ENCODE peak calls at places on chromosomes 11 and 22, in ten cellular contexts. G is A549, M is body of pancreas, I is heart left ventricle, C is K562, X is stomach, B is right lobe of liver, J is lower leg skin, S is testis, L is Peyer's patch. H is an unnamed sample.

GRCh38 chr11:79344765-79345164 is 96.1 kb downstream of the TENM4 start:
- DNase-seq in G (no peak), M (no peak), I (no peak), C (no peak), X (no peak), B (no peak), J (no peak), S (no peak), L (no peak), H (no peak)

GRCh38 chr11:133146697-133147306 is 385.5 kb downstream of the OPCML start:
- DNase-seq in G (no peak), M (no peak), I (no peak), C (no peak), X (no peak), B (no peak), J (no peak), S (no peak), L (no peak), H (no peak)

GRCh38 chr11:63917685-63918523 is 940 bp upstream of the RCOR2 start:
- DNase-seq in G (peak), M (peak), I (peak), C (peak), X (peak), B (no peak), J (no peak), S (peak), L (peak), H (peak)

GRCh38 chr11:64038500-64038899 is 2.8 kb downstream of the FLRT1 start:
- DNase-seq in G (no peak), M (no peak), I (no peak), C (no peak), X (no peak), B (no peak), J (peak), S (no peak), L (no peak), H (no peak)

GRCh38 chr11:1608363-1608762 is at the start of gene KRTAP5-3:
- DNase-seq in G (no peak), M (no peak), I (no peak), C (no peak), X (no peak), B (no peak), J (no peak), S (no peak), L (no peak), H (no peak)

GRCh38 chr11:134033696-134034491 is 35.0 kb upstream of the JAM3 start:
- DNase-seq in G (peak), M (peak), I (peak), C (peak), X (peak), B (peak), J (peak), S (peak), L (peak), H (peak)

GRCh38 chr11:64924910-64925284 is 408 bp downstream of the PPP2R5B start:
- DNase-seq in G (no peak), M (no peak), I (no peak), C (peak), X (no peak), B (peak), J (no peak), S (no peak), L (no peak), H (no peak)

GRCh38 chr11:79244175-79244804 is 196.5 kb downstream of the TENM4 start:
- DNase-seq in G (peak), M (no peak), I (no peak), C (no peak), X (no peak), B (no peak), J (peak), S (no peak), L (no peak), H (peak)

GRCh38 chr11:61392991-61393595 is 706 bp downstream of the TMEM216 start:
- DNase-seq in G (peak), M (no peak), I (no peak), C (no peak), X (no peak), B (no peak), J (no peak), S (peak), L (peak), H (no peak)

GRCh38 chr22:46607483-46608114 is 12.6 kb upstream of the GRAMD4 start:
- DNase-seq in G (no peak), M (no peak), I (no peak), C (no peak), X (no peak), B (no peak), J (no peak), S (no peak), L (no peak), H (no peak)

GRCh38 chr11:34449013-34449412 is 10.3 kb downstream of the CAT start:
- DNase-seq in G (no peak), M (no peak), I (no peak), C (no peak), X (no peak), B (no peak), J (no peak), S (no peak), L (no peak), H (no peak)

GRCh38 chr11:31824791-31825452 is 13.8 kb upstream of the PAX6 start:
- DNase-seq in G (no peak), M (no peak), I (no peak), C (no peak), X (no peak), B (no peak), J (no peak), S (no peak), L (no peak), H (no peak)

GRCh38 chr11:30786392-30787120 is 200.4 kb upstream of the MPPED2 start:
- DNase-seq in G (no peak), M (no peak), I (no peak), C (no peak), X (no peak), B (no peak), J (no peak), S (no peak), L (no peak), H (no peak)

GRCh38 chr11:2271327-2272240 is 1.2 kb upstream of the ASCL2 start:
- DNase-seq in G (no peak), M (no peak), I (no peak), C (no peak), X (peak), B (peak), J (peak), S (peak), L (peak), H (no peak)

GRCh38 chr11:41222236-41222635 is 237.2 kb downstream of the LRRC4C start:
- DNase-seq in G (no peak), M (no peak), I (no peak), C (no peak), X (no peak), B (no peak), J (no peak), S (no peak), L (no peak), H (no peak)

GRCh38 chr11:94049351-94049750 is 28.2 kb downstream of the HEPHL1 start:
- DNase-seq in G (no peak), M (no peak), I (no peak), C (no peak), X (no peak), B (no peak), J (no peak), S (no peak), L (no peak), H (no peak)

GRCh38 chr11:27028653-27029052 is 12.0 kb upstream of the BBOX1 start:
- DNase-seq in G (no peak), M (no peak), I (no peak), C (no peak), X (no peak), B (no peak), J (no peak), S (no peak), L (no peak), H (no peak)

GRCh38 chr22:47631571-47632102 is 869.2 kb downstream of the TBC1D22A start:
- DNase-seq in G (no peak), M (no peak), I (no peak), C (peak), X (peak), B (no peak), J (peak), S (peak), L (peak), H (peak)

DNA sequence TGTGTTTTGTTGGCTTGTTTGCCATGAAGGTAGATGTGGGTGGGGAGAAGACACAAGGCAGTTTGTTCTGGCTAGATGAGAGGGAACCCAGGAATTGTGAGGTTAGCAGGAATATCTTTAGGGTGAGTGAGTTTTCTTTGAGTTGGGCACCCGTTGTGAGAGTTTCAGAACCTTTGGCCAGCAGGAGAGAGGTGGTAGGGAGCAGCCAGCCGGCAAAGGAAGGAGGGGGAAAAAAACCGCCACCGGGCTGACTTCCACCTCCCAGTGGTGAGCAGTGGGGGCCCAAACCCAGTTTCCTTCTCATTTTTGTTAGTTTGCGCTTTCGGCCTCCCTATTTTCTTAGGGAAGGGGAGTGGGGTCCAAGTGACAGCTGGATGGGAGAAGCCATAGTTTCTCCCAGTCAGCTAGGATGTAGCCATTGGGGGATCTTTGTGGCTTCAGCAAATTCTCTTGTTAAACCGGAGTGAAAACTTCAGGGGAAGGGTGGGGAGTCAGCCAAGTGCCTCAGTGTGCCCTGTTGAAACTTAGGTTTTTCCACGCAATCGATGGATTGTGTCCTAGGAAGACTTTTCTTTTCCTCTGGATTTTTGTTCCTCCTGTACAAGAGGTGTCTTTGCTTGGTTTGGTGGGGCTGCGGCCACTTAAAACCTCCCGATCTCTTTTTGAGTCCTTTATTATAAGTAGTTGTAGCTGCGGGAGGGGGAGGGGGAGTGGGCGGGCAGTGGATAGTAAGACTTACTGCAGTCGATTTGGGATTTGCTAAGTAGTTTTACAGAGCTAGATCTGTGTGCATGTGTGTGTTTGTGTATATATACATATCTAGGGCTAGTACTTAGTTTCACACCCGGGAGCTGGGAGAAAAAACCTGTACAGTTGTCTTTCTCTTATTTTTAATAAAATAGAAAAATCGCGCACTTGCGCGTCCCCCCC is 1.1 kb upstream of the GCAT start:
- DNase-seq in G (peak), M (peak), I (no peak), C (no peak), X (peak), B (no peak), J (no peak), S (peak), L (no peak), H (no peak)
- TF ChIP-seq POLR2A in G (no peak), M (no peak), I (no peak), C (no peak), X (no peak), B (no peak), J (no peak), S (no peak), L (no peak), H (no peak)

GRCh38 chr22:25161916-25162530 is 37.6 kb upstream of the CRYBB3 start:
- DNase-seq in G (no peak), M (no peak), I (no peak), C (no peak), X (no peak), B (no peak), J (no peak), S (no peak), L (no peak), H (no peak)
- TF ChIP-seq POLR2A in G (no peak), M (no peak), I (no peak), C (no peak), X (no peak), B (no peak), J (no peak), S (no peak), L (no peak), H (no peak)

DNA sequence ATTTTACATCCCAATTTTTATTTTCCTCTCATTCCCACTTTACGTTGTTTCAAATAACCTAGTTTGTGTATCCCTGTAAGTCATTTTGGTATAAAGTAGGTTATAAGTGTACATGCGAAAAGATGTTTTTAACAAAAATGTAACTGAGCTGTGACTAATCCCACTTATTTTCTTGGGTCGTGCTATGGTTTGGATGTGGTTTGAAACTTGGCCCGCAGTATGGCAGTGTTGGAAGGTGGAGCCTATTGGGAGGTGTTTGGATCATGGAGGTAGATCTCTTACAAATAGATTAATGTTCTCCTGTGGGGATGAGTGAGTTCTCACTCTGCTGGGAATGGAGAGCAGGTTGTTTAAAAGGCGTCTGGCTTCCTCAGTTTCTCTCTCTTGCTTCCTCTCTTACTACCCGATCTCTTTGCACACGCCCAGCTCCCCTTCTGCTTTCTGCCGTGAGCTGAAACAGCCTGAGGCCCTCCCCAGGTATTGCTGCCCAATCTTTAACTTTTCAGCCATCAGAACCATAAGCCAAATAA is 7.2 kb downstream of the RPL27A start:
- DNase-seq in G (no peak), M (no peak), I (no peak), C (no peak), X (no peak), B (no peak), J (peak), S (no peak), L (no peak), H (no peak)
- TF ChIP-seq POLR2A in G (no peak), M (no peak), I (no peak), C (no peak), X (no peak), B (no peak), J (no peak), S (no peak), L (no peak), H (no peak)

DNA sequence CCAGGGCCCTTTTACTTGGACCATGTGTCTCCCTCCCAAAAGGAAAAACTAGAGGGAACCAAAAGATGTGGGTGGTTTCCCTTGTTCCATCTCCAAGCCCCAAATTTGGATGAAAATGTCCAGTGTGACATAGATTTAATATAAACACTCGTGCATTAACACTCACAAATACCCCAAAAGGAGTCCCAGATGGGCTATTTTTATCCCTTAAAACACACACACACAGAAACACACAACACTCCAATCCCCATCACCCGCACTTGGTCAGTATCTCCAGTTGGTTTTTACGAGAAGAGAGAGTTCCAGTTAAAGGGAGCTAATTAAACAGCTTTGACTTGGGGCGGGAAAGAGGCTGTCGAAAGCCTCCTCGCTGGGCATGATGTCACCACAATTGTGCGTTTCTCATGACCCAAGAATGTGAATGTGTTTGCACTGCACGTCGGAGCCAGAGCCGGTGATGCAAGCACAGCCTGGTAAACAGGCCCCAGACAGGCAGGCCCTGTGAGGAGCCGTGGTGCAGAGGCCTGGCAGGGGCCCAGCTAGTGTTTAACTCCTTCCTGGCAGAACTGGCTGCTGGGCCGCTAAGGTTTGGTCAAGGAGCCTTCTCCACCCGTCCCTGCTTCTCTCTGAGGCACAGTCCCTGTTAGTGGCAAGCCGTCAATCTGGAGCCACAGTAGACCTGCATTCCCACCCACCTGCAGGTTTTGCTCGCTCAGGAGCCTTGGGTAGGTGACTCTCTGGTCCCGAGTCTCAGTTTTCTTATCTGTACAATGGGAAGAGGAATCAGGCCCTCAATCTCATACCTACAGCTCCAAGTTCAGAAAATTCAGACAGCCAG is 25.6 kb upstream of the SMTN start:
- DNase-seq in G (peak), M (peak), I (peak), C (no peak), X (peak), B (peak), J (peak), S (peak), L (peak), H (peak)
- TF ChIP-seq POLR2A in G (no peak), M (no peak), I (no peak), C (no peak), X (no peak), B (no peak), J (no peak), S (no peak), L (no peak), H (no peak)

GRCh38 chr11:74641289-74641688 is 48.9 kb downstream of the POLD3 start:
- DNase-seq in G (no peak), M (peak), I (no peak), C (peak), X (no peak), B (no peak), J (no peak), S (peak), L (no peak), H (no peak)
- TF ChIP-seq POLR2A in G (no peak), M (no peak), I (no peak), C (no peak), X (no peak), B (no peak), J (no peak), S (no peak), L (no peak), H (no peak)

DNA sequence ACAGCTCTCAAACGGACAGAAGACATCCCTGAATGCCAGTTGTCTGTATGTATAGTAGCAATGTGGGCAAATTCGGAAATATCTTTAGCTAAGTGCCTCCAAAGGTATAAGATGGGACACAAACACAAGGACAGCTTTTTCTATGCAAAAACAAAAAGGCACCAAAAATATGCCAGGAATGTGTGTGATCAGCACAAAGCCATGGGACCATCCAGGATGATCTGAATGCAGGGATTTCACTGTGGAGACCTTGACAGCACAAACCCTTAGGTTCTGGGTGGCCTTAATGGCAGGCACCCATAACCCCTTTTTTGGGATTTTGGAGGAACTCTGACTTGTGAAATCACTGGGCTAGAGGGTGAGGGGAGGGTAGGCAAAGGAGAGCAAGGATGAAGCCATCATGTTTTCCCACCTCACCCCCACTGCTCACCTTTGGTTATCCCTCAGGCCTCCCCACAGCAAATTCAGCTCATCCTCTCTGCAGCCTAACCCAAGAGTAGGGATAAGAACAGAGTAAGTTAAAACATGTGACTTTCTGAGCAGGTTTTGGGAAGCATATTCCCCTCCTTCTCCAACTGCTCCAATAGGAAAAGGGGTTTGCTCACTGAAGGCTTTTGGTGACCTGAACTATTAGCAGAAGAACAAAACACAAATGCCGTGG is 154.6 kb downstream of the SNX19 start:
- DNase-seq in G (no peak), M (no peak), I (no peak), C (no peak), X (no peak), B (no peak), J (no peak), S (no peak), L (no peak), H (no peak)
- TF ChIP-seq POLR2A in G (no peak), M (no peak), I (no peak), C (no peak), X (no peak), B (no peak), J (no peak), S (no peak), L (no peak), H (no peak)

GRCh38 chr11:46615756-46616155 is 1.3 kb downstream of the HARBI1 start:
- DNase-seq in G (no peak), M (no peak), I (no peak), C (no peak), X (no peak), B (no peak), J (no peak), S (no peak), L (no peak), H (peak)

GRCh38 chr11:46618789-46619188 is 1.4 kb downstream of the ATG13 start:
- DNase-seq in G (no peak), M (no peak), I (no peak), C (no peak), X (peak), B (no peak), J (no peak), S (peak), L (no peak), H (no peak)

GRCh38 chr11:46616551-46617450 is at the start of gene HARBI1:
- DNase-seq in G (peak), M (peak), I (peak), C (peak), X (peak), B (peak), J (peak), S (peak), L (peak), H (peak)

GRCh38 chr11:46612326-46612725 is 4.7 kb downstream of the HARBI1 start:
- DNase-seq in G (no peak), M (no peak), I (no peak), C (no peak), X (no peak), B (no peak), J (no peak), S (no peak), L (no peak), H (no peak)

GRCh38 chr11:46617451-46618314 is at the start of gene ATG13:
- DNase-seq in G (peak), M (peak), I (peak), C (peak), X (peak), B (peak), J (peak), S (peak), L (peak), H (peak)
- TF ChIP-seq POLR2A in G (no peak), M (peak), I (no peak), C (peak), X (no peak), B (no peak), J (no peak), S (no peak), L (no peak), H (no peak)

GRCh38 chr22:26393929-26394328 is 35.1 kb upstream of the ASPHD2 start:
- DNase-seq in G (no peak), M (no peak), I (no peak), C (peak), X (no peak), B (no peak), J (no peak), S (no peak), L (no peak), H (no peak)

GRCh38 chr22:26391623-26392022 is 37.4 kb upstream of the ASPHD2 start:
- DNase-seq in G (no peak), M (no peak), I (no peak), C (no peak), X (no peak), B (no peak), J (no peak), S (no peak), L (no peak), H (no peak)

GRCh38 chr22:26383968-26384576 is 45.0 kb upstream of the ASPHD2 start:
- DNase-seq in G (no peak), M (no peak), I (no peak), C (no peak), X (no peak), B (no peak), J (no peak), S (no peak), L (no peak), H (no peak)

GRCh38 chr22:26385164-26385563 is 43.9 kb upstream of the ASPHD2 start:
- DNase-seq in G (no peak), M (no peak), I (no peak), C (no peak), X (no peak), B (no peak), J (no peak), S (no peak), L (no peak), H (no peak)

GRCh38 chr22:26389125-26389524 is 39.9 kb upstream of the ASPHD2 start:
- DNase-seq in G (no peak), M (no peak), I (no peak), C (no peak), X (no peak), B (no peak), J (no peak), S (no peak), L (no peak), H (no peak)
- TF ChIP-seq POLR2A in G (no peak), M (no peak), I (no peak), C (no peak), X (no peak), B (no peak), J (no peak), S (no peak), L (no peak), H (no peak)